ENCODE peak calls at places on chromosomes 1 and 21, in six cellular contexts. N is right lobe of liver, M is transverse colon, X is foreskin keratinocyte, I is Peyer's patch, E is heart right ventricle. D is an unnamed sample.
A peak's percentile ranks its signal among the peaks of the same experiment; 100 is the strongest.

GRCh38 chr1:81950037-81950436 is 149.3 kb downstream of the ADGRL2 start:
- DNase-seq in N (no peak), M (no peak), X (no peak), I (no peak), E (no peak), D (no peak)

GRCh38 chr1:245807954-245808719 is 653.4 kb downstream of the KIF26B start:
- DNase-seq in N (no peak), M (no peak), X (no peak), I (peak; percentile 32), E (no peak), D (peak; percentile 87)

GRCh38 chr1:20474333-20474975 is 11.6 kb downstream of the CAMK2N1 start:
- DNase-seq in N (no peak), M (no peak), X (no peak), I (no peak), E (no peak), D (no peak)

GRCh38 chr1:89971600-89971999 is 23.3 kb upstream of the ZNF326 start:
- DNase-seq in N (no peak), M (no peak), X (peak; percentile 82), I (no peak), E (no peak), D (no peak)

GRCh38 chr1:54334996-54335395 is 71.2 kb downstream of the SSBP3 start:
- DNase-seq in N (no peak), M (no peak), X (no peak), I (no peak), E (no peak), D (no peak)

GRCh38 chr1:66464802-66465201 is 69.2 kb upstream of the SGIP1 start:
- DNase-seq in N (no peak), M (no peak), X (peak; percentile 95), I (no peak), E (no peak), D (no peak)

GRCh38 chr1:3500265-3500835 is 45.9 kb downstream of the ARHGEF16 start:
- DNase-seq in N (no peak), M (no peak), X (no peak), I (no peak), E (no peak), D (no peak)

GRCh38 chr1:24878775-24879742 is 51.0 kb downstream of the RUNX3 start:
- DNase-seq in N (peak; percentile 7), M (no peak), X (no peak), I (no peak), E (no peak), D (peak; percentile 20)

GRCh38 chr1:51642739-51643142 is 25.8 kb downstream of the OSBPL9 start:
- DNase-seq in N (no peak), M (no peak), X (no peak), I (no peak), E (no peak), D (no peak)

GRCh38 chr1:211924256-211924655 is 93.7 kb upstream of the LPGAT1 start:
- DNase-seq in N (no peak), M (no peak), X (no peak), I (no peak), E (no peak), D (no peak)

GRCh38 chr1:200041337-200042118 is 14.0 kb downstream of the NR5A2 start:
- DNase-seq in N (no peak), M (no peak), X (no peak), I (no peak), E (no peak), D (no peak)

GRCh38 chr1:228082975-228083870 is 715 bp downstream of the ARF1 start:
- DNase-seq in N (peak; percentile 77), M (peak; percentile 59), X (no peak), I (peak; percentile 56), E (peak; percentile 74), D (peak; percentile 87)

GRCh38 chr1:29504266-29504665 is 267.9 kb downstream of the PTPRU start:
- DNase-seq in N (no peak), M (no peak), X (no peak), I (no peak), E (no peak), D (no peak)

GRCh38 chr1:55380313-55380970 is 165.3 kb upstream of the USP24 start:
- DNase-seq in N (no peak), M (peak; percentile 27), X (no peak), I (no peak), E (no peak), D (no peak)

GRCh38 chr1:229596961-229597699 is 28.8 kb downstream of the TAF5L start:
- DNase-seq in N (no peak), M (peak; percentile 23), X (no peak), I (no peak), E (peak; percentile 47), D (no peak)

GRCh38 chr1:216420746-216421145 is 2.5 kb downstream of the USH2A start:
- DNase-seq in N (no peak), M (no peak), X (no peak), I (no peak), E (no peak), D (no peak)

GRCh38 chr1:70143052-70143659 is 62.2 kb downstream of the LRRC40 start:
- DNase-seq in N (no peak), M (no peak), X (no peak), I (no peak), E (no peak), D (no peak)

GRCh38 chr1:32695098-32695904 is 7.3 kb downstream of the SYNC start:
- DNase-seq in N (peak; percentile 70), M (peak; percentile 56), X (no peak), I (no peak), E (peak; percentile 73), D (peak; percentile 81)

GRCh38 chr1:156160744-156161181 is 7.4 kb downstream of the SEMA4A start:
- DNase-seq in N (peak; percentile 82), M (peak; percentile 75), X (no peak), I (peak; percentile 74), E (peak; percentile 88), D (peak; percentile 80)

GRCh38 chr21:38126677-38127271 is 130.0 kb upstream of the KCNJ15 start:
- DNase-seq in N (peak; percentile 57), M (peak; percentile 45), X (no peak), I (no peak), E (peak; percentile 34), D (peak; percentile 76)

GRCh38 chr1:172726740-172727139 is 67.8 kb downstream of the FASLG start:
- DNase-seq in N (no peak), M (no peak), X (no peak), I (no peak), E (no peak), D (no peak)

GRCh38 chr1:67766117-67766978 is 66.9 kb downstream of the GNG12 start:
- DNase-seq in N (no peak), M (no peak), X (peak; percentile 62), I (no peak), E (peak; percentile 21), D (no peak)

GRCh38 chr1:1328254-1328653 is 2.8 kb upstream of the TAS1R3 start:
- DNase-seq in N (no peak), M (no peak), X (no peak), I (no peak), E (no peak), D (no peak)
- H3K4me1 ChIP-seq in N (no peaks in the 10 kb centered on the region), M (peaks cover 23% of the 10 kb centered on the region), X (no peaks in the 10 kb centered on the region), I (peaks cover 5% of the 10 kb centered on the region), E (peaks cover 34% of the 10 kb centered on the region), D (peaks cover 19% of the 10 kb centered on the region)

DNA sequence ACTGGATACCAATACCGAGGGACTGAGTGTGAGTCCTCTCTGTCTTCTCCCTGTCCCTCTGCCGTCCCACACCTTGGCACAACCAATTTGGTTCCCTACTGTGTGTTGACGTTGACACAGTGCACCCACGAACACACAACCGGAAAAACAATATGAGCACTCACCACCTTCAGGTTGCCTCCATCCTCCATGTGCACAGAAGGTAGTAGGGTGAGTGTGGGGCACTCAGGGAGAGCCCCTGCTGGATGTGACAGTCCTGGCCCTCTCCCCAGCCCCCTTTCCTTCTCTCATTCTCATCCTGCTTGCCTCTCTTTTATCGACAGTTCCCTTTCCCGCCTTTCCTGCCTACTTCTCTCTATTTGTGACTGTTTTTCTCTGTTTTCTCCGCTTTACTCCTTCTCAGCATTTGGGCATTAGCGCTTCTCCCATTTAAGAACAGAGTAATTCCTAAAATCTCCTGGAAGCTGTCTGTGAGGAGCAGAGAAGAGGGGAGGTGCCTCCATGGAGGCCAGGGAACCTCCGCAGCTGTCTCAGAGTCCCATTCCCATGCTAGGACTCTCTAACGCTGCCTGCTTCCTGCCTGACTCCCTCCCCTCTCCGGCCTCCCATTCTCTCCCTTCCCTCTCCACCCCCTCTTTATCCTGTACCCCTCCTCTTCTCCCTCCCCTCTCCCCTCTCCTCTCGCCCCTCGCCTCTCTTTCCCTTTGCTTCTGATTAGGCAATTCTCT is 16.4 kb downstream of the CADM3 start:
- DNase-seq in N (no peak), M (no peak), X (no peak), I (no peak), E (no peak), D (no peak)
- H3K27me3 ChIP-seq in N (peaks cover 3% of the 10 kb centered on the region), M (peaks cover 51% of the 10 kb centered on the region), X (peaks cover 63% of the 10 kb centered on the region), I (no peaks in the 10 kb centered on the region), E (peaks cover 17% of the 10 kb centered on the region), D (peaks cover 4% of the 10 kb centered on the region)

GRCh38 chr1:108540977-108541376 is 18.9 kb upstream of the EEIG2 start:
- DNase-seq in N (no peak), M (no peak), X (no peak), I (no peak), E (no peak), D (no peak)
- H3K27ac ChIP-seq in N (no peak overlapping the region), M (no peak overlapping the region), X (no peak overlapping the region), I (no peak overlapping the region), E (no peak overlapping the region), D (no peak overlapping the region)

GRCh38 chr21:42405064-42406059 is 1.7 kb downstream of the UBASH3A start:
- DNase-seq in N (no peak), M (peak; percentile 4), X (no peak), I (no peak), E (no peak), D (peak; percentile 41)

GRCh38 chr21:42406201-42406601 is 2.5 kb downstream of the UBASH3A start:
- DNase-seq in N (no peak), M (peak; percentile 20), X (no peak), I (peak; percentile 39), E (no peak), D (peak; percentile 39)

GRCh38 chr21:42403611-42404231 is at the start of gene UBASH3A:
- DNase-seq in N (no peak), M (peak; percentile 14), X (no peak), I (peak; percentile 40), E (no peak), D (peak; percentile 61)

GRCh38 chr21:42406846-42407245 is 3.1 kb downstream of the UBASH3A start:
- DNase-seq in N (no peak), M (no peak), X (no peak), I (no peak), E (no peak), D (peak; percentile 25)

DNA sequence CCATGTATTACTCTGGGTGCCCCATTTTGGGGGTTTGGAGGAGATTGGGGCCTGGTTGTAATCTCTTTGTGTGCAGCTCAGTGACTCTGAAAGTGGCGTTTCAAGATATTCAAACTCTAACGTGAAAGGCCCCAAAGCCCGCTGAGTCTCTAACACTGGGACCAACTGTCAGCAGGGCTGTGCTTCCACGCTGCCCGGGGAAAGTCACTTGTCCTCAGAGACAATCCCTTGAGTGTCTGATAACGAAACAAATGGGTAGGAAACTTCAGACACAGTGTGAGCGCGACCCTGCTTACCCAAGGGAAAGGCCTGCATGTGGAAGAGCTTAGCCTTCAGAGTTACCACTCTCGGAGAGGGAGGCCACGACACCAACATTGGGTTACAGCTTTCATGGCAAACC is 832 bp downstream of the UBASH3A start:
- DNase-seq in N (no peak), M (no peak), X (no peak), I (no peak), E (no peak), D (peak; percentile 51)
- H3K4me1 ChIP-seq in N (no peaks in the 10 kb centered on the region), M (no peaks in the 10 kb centered on the region), X (no peaks in the 10 kb centered on the region), I (no peaks in the 10 kb centered on the region), E (no peaks in the 10 kb centered on the region), D (no peaks in the 10 kb centered on the region)